ENCODE peak calls at places on chromosomes 2 and 18, in ten cellular contexts. One of them, this sample, is unnamed.

GRCh38 chr2:6580982-6581381 is 284.7 kb downstream of the CMPK2 start:
- DNase-seq in stimulated activated CD4-positive, alpha-beta T cell treated with anti-CD3 and anti-CD28 coated beads, Interleukin-4, amount 100 ng/mL, for 1 hour: no peak
- DNase-seq in NCI-H1092: no peak
- DNase-seq in upper lobe of right lung: no peak
- DNase-seq in psoas muscle: no peak
- DNase-seq in cerebellar cortex: no peak
- DNase-seq in type B pancreatic cell: no peak
- DNase-seq in GM12891: no peak
- DNase-seq in NCI-H187 treated with DMSO at 0.1 percent for 48 hours: no peak
- DNase-seq in GM03348: no peak
- DNase-seq in this sample: no peak

GRCh38 chr2:217959723-217960122 is 43.1 kb downstream of the TNS1 start:
- DNase-seq in stimulated activated CD4-positive, alpha-beta T cell treated with anti-CD3 and anti-CD28 coated beads, Interleukin-4, amount 100 ng/mL, for 1 hour: no peak
- DNase-seq in NCI-H1092: no peak
- DNase-seq in upper lobe of right lung: peak
- DNase-seq in psoas muscle: no peak
- DNase-seq in cerebellar cortex: no peak
- DNase-seq in type B pancreatic cell: no peak
- DNase-seq in GM12891: no peak
- DNase-seq in NCI-H187 treated with DMSO at 0.1 percent for 48 hours: no peak
- DNase-seq in GM03348: no peak
- DNase-seq in this sample: no peak

GRCh38 chr18:9092665-9093064 is 9.8 kb upstream of the NDUFV2 start:
- DNase-seq in stimulated activated CD4-positive, alpha-beta T cell treated with anti-CD3 and anti-CD28 coated beads, Interleukin-4, amount 100 ng/mL, for 1 hour: no peak
- DNase-seq in NCI-H1092: no peak
- DNase-seq in upper lobe of right lung: no peak
- DNase-seq in psoas muscle: no peak
- DNase-seq in cerebellar cortex: no peak
- DNase-seq in type B pancreatic cell: no peak
- DNase-seq in GM12891: no peak
- DNase-seq in NCI-H187 treated with DMSO at 0.1 percent for 48 hours: no peak
- DNase-seq in GM03348: no peak
- DNase-seq in this sample: no peak

GRCh38 chr18:49030692-49031443 is 80.1 kb upstream of the SMAD7 start:
- DNase-seq in stimulated activated CD4-positive, alpha-beta T cell treated with anti-CD3 and anti-CD28 coated beads, Interleukin-4, amount 100 ng/mL, for 1 hour: no peak
- DNase-seq in NCI-H1092: no peak
- DNase-seq in upper lobe of right lung: peak
- DNase-seq in psoas muscle: no peak
- DNase-seq in cerebellar cortex: no peak
- DNase-seq in type B pancreatic cell: peak
- DNase-seq in GM12891: no peak
- DNase-seq in NCI-H187 treated with DMSO at 0.1 percent for 48 hours: no peak
- DNase-seq in GM03348: peak
- DNase-seq in this sample: no peak

GRCh38 chr18:72868666-72869661 is 1.2 kb upstream of the NETO1 start:
- DNase-seq in stimulated activated CD4-positive, alpha-beta T cell treated with anti-CD3 and anti-CD28 coated beads, Interleukin-4, amount 100 ng/mL, for 1 hour: no peak
- DNase-seq in NCI-H1092: peak
- DNase-seq in upper lobe of right lung: no peak
- DNase-seq in psoas muscle: no peak
- DNase-seq in cerebellar cortex: no peak
- DNase-seq in type B pancreatic cell: no peak
- DNase-seq in GM12891: no peak
- DNase-seq in NCI-H187 treated with DMSO at 0.1 percent for 48 hours: no peak
- DNase-seq in GM03348: peak
- DNase-seq in this sample: peak

GRCh38 chr2:119028327-119029174 is 86.6 kb downstream of the MARCO start:
- DNase-seq in stimulated activated CD4-positive, alpha-beta T cell treated with anti-CD3 and anti-CD28 coated beads, Interleukin-4, amount 100 ng/mL, for 1 hour: no peak
- DNase-seq in NCI-H1092: no peak
- DNase-seq in upper lobe of right lung: peak
- DNase-seq in psoas muscle: no peak
- DNase-seq in cerebellar cortex: peak
- DNase-seq in type B pancreatic cell: no peak
- DNase-seq in GM12891: no peak
- DNase-seq in NCI-H187 treated with DMSO at 0.1 percent for 48 hours: peak
- DNase-seq in GM03348: peak
- DNase-seq in this sample: no peak

GRCh38 chr2:3263487-3263886 is 114.1 kb downstream of the EIPR1 start:
- DNase-seq in stimulated activated CD4-positive, alpha-beta T cell treated with anti-CD3 and anti-CD28 coated beads, Interleukin-4, amount 100 ng/mL, for 1 hour: no peak
- DNase-seq in NCI-H1092: no peak
- DNase-seq in upper lobe of right lung: no peak
- DNase-seq in psoas muscle: no peak
- DNase-seq in cerebellar cortex: no peak
- DNase-seq in type B pancreatic cell: no peak
- DNase-seq in GM12891: no peak
- DNase-seq in NCI-H187 treated with DMSO at 0.1 percent for 48 hours: no peak
- DNase-seq in GM03348: no peak
- DNase-seq in this sample: no peak

GRCh38 chr2:158667567-158667966 is 127.5 kb upstream of the DAPL1 start:
- DNase-seq in stimulated activated CD4-positive, alpha-beta T cell treated with anti-CD3 and anti-CD28 coated beads, Interleukin-4, amount 100 ng/mL, for 1 hour: no peak
- DNase-seq in NCI-H1092: no peak
- DNase-seq in upper lobe of right lung: no peak
- DNase-seq in psoas muscle: no peak
- DNase-seq in cerebellar cortex: peak
- DNase-seq in type B pancreatic cell: no peak
- DNase-seq in GM12891: no peak
- DNase-seq in NCI-H187 treated with DMSO at 0.1 percent for 48 hours: no peak
- DNase-seq in GM03348: peak
- DNase-seq in this sample: no peak

GRCh38 chr18:8231316-8231715 is 377.9 kb upstream of the RAB12 start:
- DNase-seq in stimulated activated CD4-positive, alpha-beta T cell treated with anti-CD3 and anti-CD28 coated beads, Interleukin-4, amount 100 ng/mL, for 1 hour: no peak
- DNase-seq in NCI-H1092: no peak
- DNase-seq in upper lobe of right lung: no peak
- DNase-seq in psoas muscle: no peak
- DNase-seq in cerebellar cortex: no peak
- DNase-seq in type B pancreatic cell: no peak
- DNase-seq in GM12891: no peak
- DNase-seq in NCI-H187 treated with DMSO at 0.1 percent for 48 hours: no peak
- DNase-seq in GM03348: no peak
- DNase-seq in this sample: no peak

GRCh38 chr2:163682695-163683094 is 53.1 kb downstream of the FIGN start:
- DNase-seq in stimulated activated CD4-positive, alpha-beta T cell treated with anti-CD3 and anti-CD28 coated beads, Interleukin-4, amount 100 ng/mL, for 1 hour: no peak
- DNase-seq in NCI-H1092: no peak
- DNase-seq in upper lobe of right lung: no peak
- DNase-seq in psoas muscle: no peak
- DNase-seq in cerebellar cortex: no peak
- DNase-seq in type B pancreatic cell: no peak
- DNase-seq in GM12891: no peak
- DNase-seq in NCI-H187 treated with DMSO at 0.1 percent for 48 hours: no peak
- DNase-seq in GM03348: peak
- DNase-seq in this sample: no peak

GRCh38 chr2:192155521-192156118 is 39.1 kb downstream of the TMEFF2 start:
- DNase-seq in stimulated activated CD4-positive, alpha-beta T cell treated with anti-CD3 and anti-CD28 coated beads, Interleukin-4, amount 100 ng/mL, for 1 hour: no peak
- DNase-seq in NCI-H1092: no peak
- DNase-seq in upper lobe of right lung: no peak
- DNase-seq in psoas muscle: no peak
- DNase-seq in cerebellar cortex: no peak
- DNase-seq in type B pancreatic cell: no peak
- DNase-seq in GM12891: no peak
- DNase-seq in NCI-H187 treated with DMSO at 0.1 percent for 48 hours: no peak
- DNase-seq in GM03348: no peak
- DNase-seq in this sample: no peak

GRCh38 chr2:9318461-9319337 is 104.6 kb downstream of the ITGB1BP1 start:
- DNase-seq in stimulated activated CD4-positive, alpha-beta T cell treated with anti-CD3 and anti-CD28 coated beads, Interleukin-4, amount 100 ng/mL, for 1 hour: no peak
- DNase-seq in NCI-H1092: no peak
- DNase-seq in upper lobe of right lung: no peak
- DNase-seq in psoas muscle: peak
- DNase-seq in cerebellar cortex: no peak
- DNase-seq in type B pancreatic cell: no peak
- DNase-seq in GM12891: no peak
- DNase-seq in NCI-H187 treated with DMSO at 0.1 percent for 48 hours: no peak
- DNase-seq in GM03348: no peak
- DNase-seq in this sample: no peak

GRCh38 chr18:21868770-21869169 is 128.2 kb downstream of the MIB1 start:
- DNase-seq in stimulated activated CD4-positive, alpha-beta T cell treated with anti-CD3 and anti-CD28 coated beads, Interleukin-4, amount 100 ng/mL, for 1 hour: no peak
- DNase-seq in NCI-H1092: no peak
- DNase-seq in upper lobe of right lung: no peak
- DNase-seq in psoas muscle: no peak
- DNase-seq in cerebellar cortex: no peak
- DNase-seq in type B pancreatic cell: no peak
- DNase-seq in GM12891: no peak
- DNase-seq in NCI-H187 treated with DMSO at 0.1 percent for 48 hours: no peak
- DNase-seq in GM03348: no peak
- DNase-seq in this sample: no peak

GRCh38 chr2:118975133-118975532 is 33.1 kb downstream of the MARCO start:
- DNase-seq in stimulated activated CD4-positive, alpha-beta T cell treated with anti-CD3 and anti-CD28 coated beads, Interleukin-4, amount 100 ng/mL, for 1 hour: no peak
- DNase-seq in NCI-H1092: no peak
- DNase-seq in upper lobe of right lung: no peak
- DNase-seq in psoas muscle: no peak
- DNase-seq in cerebellar cortex: no peak
- DNase-seq in type B pancreatic cell: no peak
- DNase-seq in GM12891: no peak
- DNase-seq in NCI-H187 treated with DMSO at 0.1 percent for 48 hours: no peak
- DNase-seq in GM03348: no peak
- DNase-seq in this sample: no peak

GRCh38 chr2:231270221-231271114 is 72.0 kb downstream of the ARMC9 start:
- DNase-seq in stimulated activated CD4-positive, alpha-beta T cell treated with anti-CD3 and anti-CD28 coated beads, Interleukin-4, amount 100 ng/mL, for 1 hour: no peak
- DNase-seq in NCI-H1092: no peak
- DNase-seq in upper lobe of right lung: no peak
- DNase-seq in psoas muscle: no peak
- DNase-seq in cerebellar cortex: no peak
- DNase-seq in type B pancreatic cell: no peak
- DNase-seq in GM12891: no peak
- DNase-seq in NCI-H187 treated with DMSO at 0.1 percent for 48 hours: no peak
- DNase-seq in GM03348: peak
- DNase-seq in this sample: no peak

GRCh38 chr18:57837917-57838548 is 34.9 kb upstream of the ATP8B1 start:
- DNase-seq in stimulated activated CD4-positive, alpha-beta T cell treated with anti-CD3 and anti-CD28 coated beads, Interleukin-4, amount 100 ng/mL, for 1 hour: peak
- DNase-seq in NCI-H1092: no peak
- DNase-seq in upper lobe of right lung: no peak
- DNase-seq in psoas muscle: no peak
- DNase-seq in cerebellar cortex: no peak
- DNase-seq in type B pancreatic cell: no peak
- DNase-seq in GM12891: no peak
- DNase-seq in NCI-H187 treated with DMSO at 0.1 percent for 48 hours: no peak
- DNase-seq in GM03348: no peak
- DNase-seq in this sample: peak

GRCh38 chr2:202036601-202037037 is 3.0 kb downstream of the FZD7 start:
- DNase-seq in stimulated activated CD4-positive, alpha-beta T cell treated with anti-CD3 and anti-CD28 coated beads, Interleukin-4, amount 100 ng/mL, for 1 hour: no peak
- DNase-seq in NCI-H1092: no peak
- DNase-seq in upper lobe of right lung: no peak
- DNase-seq in psoas muscle: no peak
- DNase-seq in cerebellar cortex: peak
- DNase-seq in type B pancreatic cell: peak
- DNase-seq in GM12891: no peak
- DNase-seq in NCI-H187 treated with DMSO at 0.1 percent for 48 hours: no peak
- DNase-seq in GM03348: no peak
- DNase-seq in this sample: no peak

GRCh38 chr2:202442882-202443281 is 66.8 kb downstream of the BMPR2 start:
- DNase-seq in stimulated activated CD4-positive, alpha-beta T cell treated with anti-CD3 and anti-CD28 coated beads, Interleukin-4, amount 100 ng/mL, for 1 hour: no peak
- DNase-seq in NCI-H1092: no peak
- DNase-seq in upper lobe of right lung: no peak
- DNase-seq in psoas muscle: no peak
- DNase-seq in cerebellar cortex: no peak
- DNase-seq in type B pancreatic cell: no peak
- DNase-seq in GM12891: no peak
- DNase-seq in NCI-H187 treated with DMSO at 0.1 percent for 48 hours: no peak
- DNase-seq in GM03348: no peak
- DNase-seq in this sample: no peak